ENCODE peak calls at places on chromosomes 5 and 9, in six cellular contexts. One of them, this sample, is unnamed.

GRCh38 chr9:130433168-130433946 is 11.4 kb upstream of the ASS1 start:
- DNase-seq in hypothalamus: no peak
- DNase-seq in dorsolateral prefrontal cortex: no peak
- DNase-seq in mucosa of gallbladder: no peak
- DNase-seq in HEK293T: peak; percentile 83
- DNase-seq in AML-193: no peak
- DNase-seq in this sample: no peak

GRCh38 chr5:171845857-171846785 is 60.5 kb downstream of the SMIM23 start:
- DNase-seq in hypothalamus: no peak
- DNase-seq in dorsolateral prefrontal cortex: no peak
- DNase-seq in mucosa of gallbladder: no peak
- DNase-seq in HEK293T: no peak
- DNase-seq in AML-193: no peak
- DNase-seq in this sample: no peak

GRCh38 chr5:17105744-17106450 is 111.5 kb upstream of the BASP1 start:
- DNase-seq in hypothalamus: no peak
- DNase-seq in dorsolateral prefrontal cortex: no peak
- DNase-seq in mucosa of gallbladder: no peak
- DNase-seq in HEK293T: no peak
- DNase-seq in AML-193: no peak
- DNase-seq in this sample: no peak

GRCh38 chr9:136717399-136717798 is 5.0 kb downstream of the DIPK1B start:
- DNase-seq in hypothalamus: no peak
- DNase-seq in dorsolateral prefrontal cortex: no peak
- DNase-seq in mucosa of gallbladder: no peak
- DNase-seq in HEK293T: no peak
- DNase-seq in AML-193: no peak
- DNase-seq in this sample: no peak

GRCh38 chr9:114849450-114849849 is 43.6 kb upstream of the TNFSF15 start:
- DNase-seq in hypothalamus: no peak
- DNase-seq in dorsolateral prefrontal cortex: no peak
- DNase-seq in mucosa of gallbladder: no peak
- DNase-seq in HEK293T: no peak
- DNase-seq in AML-193: no peak
- DNase-seq in this sample: no peak

GRCh38 chr9:79658926-79659325 is 87.2 kb downstream of the TLE4 start:
- DNase-seq in hypothalamus: no peak
- DNase-seq in dorsolateral prefrontal cortex: no peak
- DNase-seq in mucosa of gallbladder: no peak
- DNase-seq in HEK293T: no peak
- DNase-seq in AML-193: no peak
- DNase-seq in this sample: no peak

GRCh38 chr9:125932012-125932411 is 184.8 kb downstream of the PBX3 start:
- DNase-seq in hypothalamus: no peak
- DNase-seq in dorsolateral prefrontal cortex: peak; percentile 11
- DNase-seq in mucosa of gallbladder: peak; percentile 24
- DNase-seq in HEK293T: no peak
- DNase-seq in AML-193: no peak
- DNase-seq in this sample: no peak

GRCh38 chr5:158970569-158971014 is 129.1 kb downstream of the EBF1 start:
- DNase-seq in hypothalamus: no peak
- DNase-seq in dorsolateral prefrontal cortex: no peak
- DNase-seq in mucosa of gallbladder: no peak
- DNase-seq in HEK293T: no peak
- DNase-seq in AML-193: no peak
- DNase-seq in this sample: no peak

GRCh38 chr5:168578006-168578405 is 1.2 kb downstream of the PANK3 start:
- DNase-seq in hypothalamus: no peak
- DNase-seq in dorsolateral prefrontal cortex: no peak
- DNase-seq in mucosa of gallbladder: no peak
- DNase-seq in HEK293T: no peak
- DNase-seq in AML-193: no peak
- DNase-seq in this sample: no peak

GRCh38 chr9:30116673-30117217 is 2267.7 kb upstream of the ACO1 start:
- DNase-seq in hypothalamus: no peak
- DNase-seq in dorsolateral prefrontal cortex: no peak
- DNase-seq in mucosa of gallbladder: no peak
- DNase-seq in HEK293T: no peak
- DNase-seq in AML-193: no peak
- DNase-seq in this sample: no peak

GRCh38 chr9:9913276-9913832 is 699.4 kb downstream of the PTPRD start:
- DNase-seq in hypothalamus: no peak
- DNase-seq in dorsolateral prefrontal cortex: no peak
- DNase-seq in mucosa of gallbladder: no peak
- DNase-seq in HEK293T: no peak
- DNase-seq in AML-193: no peak
- DNase-seq in this sample: no peak

GRCh38 chr5:2929779-2930178 is 178.3 kb upstream of the IRX2 start:
- DNase-seq in hypothalamus: no peak
- DNase-seq in dorsolateral prefrontal cortex: no peak
- DNase-seq in mucosa of gallbladder: no peak
- DNase-seq in HEK293T: no peak
- DNase-seq in AML-193: no peak
- DNase-seq in this sample: no peak

GRCh38 chr9:10387282-10387681 is 225.5 kb downstream of the PTPRD start:
- DNase-seq in hypothalamus: no peak
- DNase-seq in dorsolateral prefrontal cortex: no peak
- DNase-seq in mucosa of gallbladder: no peak
- DNase-seq in HEK293T: no peak
- DNase-seq in AML-193: no peak
- DNase-seq in this sample: no peak

GRCh38 chr9:85040141-85040540 is 370.6 kb downstream of the NTRK2 start:
- DNase-seq in hypothalamus: peak; percentile 26
- DNase-seq in dorsolateral prefrontal cortex: no peak
- DNase-seq in mucosa of gallbladder: no peak
- DNase-seq in HEK293T: no peak
- DNase-seq in AML-193: no peak
- DNase-seq in this sample: peak; percentile 47

GRCh38 chr5:147666419-147666818 is 116.1 kb downstream of the JAKMIP2 start:
- DNase-seq in hypothalamus: no peak
- DNase-seq in dorsolateral prefrontal cortex: no peak
- DNase-seq in mucosa of gallbladder: no peak
- DNase-seq in HEK293T: no peak
- DNase-seq in AML-193: no peak
- DNase-seq in this sample: no peak

GRCh38 chr5:135222171-135222681 is 176.8 kb downstream of the MACROH2A1 start:
- DNase-seq in hypothalamus: no peak
- DNase-seq in dorsolateral prefrontal cortex: no peak
- DNase-seq in mucosa of gallbladder: no peak
- DNase-seq in HEK293T: no peak
- DNase-seq in AML-193: no peak
- DNase-seq in this sample: no peak

GRCh38 chr9:85212209-85212608 is 529.5 kb downstream of the AGTPBP1 start:
- DNase-seq in hypothalamus: no peak
- DNase-seq in dorsolateral prefrontal cortex: no peak
- DNase-seq in mucosa of gallbladder: no peak
- DNase-seq in HEK293T: no peak
- DNase-seq in AML-193: no peak
- DNase-seq in this sample: no peak

GRCh38 chr9:20012232-20012631 is 223.4 kb upstream of the SLC24A2 start:
- DNase-seq in hypothalamus: no peak
- DNase-seq in dorsolateral prefrontal cortex: no peak
- DNase-seq in mucosa of gallbladder: no peak
- DNase-seq in HEK293T: no peak
- DNase-seq in AML-193: no peak
- DNase-seq in this sample: no peak

GRCh38 chr5:140840978-140841962 is at the start of gene PCDHA8:
- DNase-seq in hypothalamus: no peak
- DNase-seq in dorsolateral prefrontal cortex: no peak
- DNase-seq in mucosa of gallbladder: no peak
- DNase-seq in HEK293T: peak; percentile 43
- DNase-seq in AML-193: peak; percentile 33
- DNase-seq in this sample: no peak

GRCh38 chr5:109516385-109516784 is 106.6 kb upstream of the PJA2 start:
- DNase-seq in hypothalamus: no peak
- DNase-seq in dorsolateral prefrontal cortex: no peak
- DNase-seq in mucosa of gallbladder: no peak
- DNase-seq in HEK293T: no peak
- DNase-seq in AML-193: no peak
- DNase-seq in this sample: no peak

GRCh38 chr9:34961574-34962480 is 3.7 kb downstream of the PHF24 start:
- DNase-seq in hypothalamus: no peak
- DNase-seq in dorsolateral prefrontal cortex: no peak
- DNase-seq in mucosa of gallbladder: no peak
- DNase-seq in HEK293T: no peak
- DNase-seq in AML-193: no peak
- DNase-seq in this sample: no peak

GRCh38 chr9:68704804-68705635 is at the start of gene PIP5K1B:
- DNase-seq in hypothalamus: peak; percentile 53
- DNase-seq in dorsolateral prefrontal cortex: peak; percentile 75
- DNase-seq in mucosa of gallbladder: peak; percentile 75
- DNase-seq in HEK293T: peak; percentile 81
- DNase-seq in AML-193: peak; percentile 81
- DNase-seq in this sample: peak; percentile 61

GRCh38 chr9:23120630-23121029 is 674.0 kb downstream of the DMRTA1 start:
- DNase-seq in hypothalamus: no peak
- DNase-seq in dorsolateral prefrontal cortex: no peak
- DNase-seq in mucosa of gallbladder: no peak
- DNase-seq in HEK293T: no peak
- DNase-seq in AML-193: no peak
- DNase-seq in this sample: no peak

GRCh38 chr5:159262472-159262858 is 625 bp upstream of the UBLCP1 start:
- DNase-seq in hypothalamus: no peak
- DNase-seq in dorsolateral prefrontal cortex: peak; percentile 7
- DNase-seq in mucosa of gallbladder: no peak
- DNase-seq in HEK293T: peak; percentile 11
- DNase-seq in AML-193: peak; percentile 31
- DNase-seq in this sample: no peak

GRCh38 chr9:109206670-109207069 is 39.6 kb upstream of the FRRS1L start:
- DNase-seq in hypothalamus: no peak
- DNase-seq in dorsolateral prefrontal cortex: no peak
- DNase-seq in mucosa of gallbladder: no peak
- DNase-seq in HEK293T: no peak
- DNase-seq in AML-193: no peak
- DNase-seq in this sample: no peak

GRCh38 chr9:78296208-78296892 is 575 bp upstream of the PSAT1 start:
- DNase-seq in hypothalamus: peak; percentile 51
- DNase-seq in dorsolateral prefrontal cortex: peak; percentile 18
- DNase-seq in mucosa of gallbladder: peak; percentile 25
- DNase-seq in HEK293T: peak; percentile 56
- DNase-seq in AML-193: no peak
- DNase-seq in this sample: peak; percentile 64